ENCODE peak calls at places on chromosome 13, in eight cellular contexts. O is cardiac muscle cell, C is body of pancreas, F is neural progenitor cell, R is endothelial cell, W is glutamatergic neuron, J is Calu3, I is tibial nerve. D is an unnamed sample.

GRCh38 chr13:78376033-78376432 is 227.3 kb downstream of the POU4F1 start:
- DNase-seq in I (no peak), W (no peak), R (no peak), O (no peak), J (no peak), F (no peak), C (no peak), D (no peak)

GRCh38 chr13:44402902-44403719 is 29.5 kb downstream of the SERP2 start:
- DNase-seq in F (no peak), I (no peak), R (no peak), J (peak), O (no peak), C (peak), W (no peak), D (no peak)

GRCh38 chr13:51590966-51591627 is 6.8 kb downstream of the WDFY2 start:
- DNase-seq in C (peak), J (no peak), W (no peak), O (peak), R (no peak), I (no peak), F (no peak), D (no peak)

GRCh38 chr13:76222511-76222910 is 586.4 kb downstream of the LMO7 start:
- DNase-seq in C (no peak), I (no peak), W (no peak), J (no peak), F (no peak), O (no peak), R (no peak), D (no peak)

GRCh38 chr13:73596382-73596781 is 537.6 kb downstream of the KLF5 start:
- DNase-seq in I (no peak), O (no peak), J (no peak), C (no peak), F (no peak), W (no peak), R (no peak), D (no peak)

GRCh38 chr13:112955956-112956355 is 13.1 kb upstream of the MCF2L start:
- DNase-seq in R (no peak), J (no peak), I (no peak), W (no peak), O (no peak), C (no peak), F (no peak), D (no peak)

GRCh38 chr13:104984296-104984818 is 1551.1 kb downstream of the EFNB2 start:
- DNase-seq in J (no peak), F (no peak), R (no peak), O (peak), W (no peak), I (peak), C (no peak), D (no peak)

GRCh38 chr13:79621902-79622301 is 140.9 kb downstream of the NDFIP2 start:
- DNase-seq in J (no peak), R (no peak), W (no peak), F (no peak), O (no peak), C (no peak), I (no peak), D (no peak)

GRCh38 chr13:110912651-110913051 is 2.2 kb downstream of the ANKRD10 start:
- DNase-seq in C (no peak), J (no peak), I (no peak), F (peak), W (no peak), O (peak), R (no peak), D (no peak)

GRCh38 chr13:76879211-76879875 is 6.9 kb downstream of the KCTD12 start:
- DNase-seq in O (peak), F (no peak), R (no peak), W (no peak), C (peak), J (no peak), I (no peak), D (no peak)

GRCh38 chr13:71758823-71759222 is 108.2 kb downstream of the DACH1 start:
- DNase-seq in I (no peak), O (peak), F (no peak), R (no peak), J (no peak), W (no peak), C (no peak), D (no peak)

DNA sequence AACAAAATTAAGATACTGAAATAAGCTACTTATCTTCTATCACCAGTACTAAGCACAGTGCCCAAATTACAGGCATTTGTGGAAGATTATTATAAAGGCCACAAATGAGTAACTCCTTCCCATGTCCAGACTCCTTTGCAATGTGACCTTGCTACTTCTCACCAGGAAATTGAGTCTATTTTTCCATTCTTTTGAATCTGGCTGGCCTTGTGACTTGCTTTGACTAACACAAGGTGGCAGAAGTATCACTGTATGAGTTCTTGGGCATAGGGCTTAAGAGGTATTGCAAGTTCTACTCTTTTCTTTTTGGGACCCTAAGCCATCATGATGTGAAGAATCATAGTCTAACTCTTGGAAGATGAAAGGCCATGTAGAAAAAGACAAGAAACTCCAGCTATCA is 49.9 kb downstream of the UGGT2 start:
- DNase-seq in R (no peak), C (no peak), I (no peak), F (no peak), J (no peak), O (peak), W (no peak), D (no peak)
- TF ChIP-seq CTCF in R (no peak), C (no peak), I (no peak), F (no peak), J (no peak), O (peak), W (no peak), D (peak)

GRCh38 chr13:37769078-37769477 is 100.5 kb downstream of the TRPC4 start:
- DNase-seq in J (no peak), W (no peak), C (no peak), R (no peak), F (no peak), O (no peak), I (no peak), D (no peak)
- TF ChIP-seq CTCF in J (no peak), W (no peak), C (peak), R (no peak), F (peak), O (peak), I (peak), D (peak)

GRCh38 chr13:21504379-21504778 is 45.3 kb upstream of the ZDHHC20 start:
- DNase-seq in R (no peak), I (no peak), J (no peak), W (no peak), O (no peak), F (no peak), C (no peak), D (no peak)

GRCh38 chr13:21501709-21502108 is 42.6 kb upstream of the ZDHHC20 start:
- DNase-seq in C (no peak), F (peak), R (no peak), O (no peak), J (no peak), W (no peak), I (no peak), D (no peak)
- TF ChIP-seq CTCF in C (no peak), F (peak), R (no peak), O (no peak), J (no peak), W (peak), I (no peak), D (no peak)

DNA sequence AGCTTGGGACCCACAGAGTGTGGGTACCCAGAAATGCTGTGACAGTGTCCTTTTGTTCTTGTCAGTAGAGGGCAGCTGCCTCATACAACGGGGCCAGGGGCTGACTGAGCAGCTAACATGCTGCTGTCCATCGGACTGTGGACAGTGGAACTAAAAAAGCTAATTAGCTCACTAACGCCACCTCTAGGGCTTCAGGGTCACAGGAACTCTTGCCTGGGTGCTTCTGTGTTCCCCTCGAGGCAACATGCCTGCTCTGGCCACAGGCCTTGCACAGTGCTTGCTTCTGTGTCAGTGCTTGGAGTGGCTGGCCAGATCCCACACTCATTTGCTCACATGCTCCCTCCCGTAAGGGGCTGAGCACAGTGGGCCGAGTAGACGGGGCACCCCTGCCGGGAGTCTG is 377.0 kb downstream of the OLFM4 start:
- DNase-seq in R (no peak), C (no peak), F (peak), O (no peak), W (peak), J (no peak), I (no peak), D (peak)
- TF ChIP-seq CTCF in R (no peak), C (no peak), F (peak), O (no peak), W (no peak), J (no peak), I (no peak), D (peak)

DNA sequence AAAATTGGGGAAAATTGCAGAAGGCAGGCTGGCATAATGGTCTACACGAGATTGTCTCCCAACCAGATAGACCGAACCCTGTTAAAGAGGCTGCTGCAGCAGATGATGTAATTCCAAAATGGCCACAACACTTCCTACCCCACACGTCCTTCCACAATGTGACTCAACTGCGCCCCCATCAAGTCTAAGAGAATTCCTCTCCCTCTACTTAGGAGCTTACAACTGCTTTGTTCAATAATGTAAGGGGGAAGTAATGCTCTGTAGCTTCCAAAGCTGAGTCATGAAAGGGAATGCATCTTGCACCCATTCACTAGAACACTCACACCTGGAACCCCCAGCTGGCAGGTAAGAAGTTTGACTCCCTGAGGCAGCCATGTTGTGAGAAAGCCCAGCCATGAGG is 117.8 kb upstream of the IRS2 start:
- DNase-seq in J (no peak), O (no peak), I (no peak), C (no peak), F (peak), W (no peak), R (no peak), D (no peak)
- TF ChIP-seq CTCF in J (no peak), O (no peak), I (no peak), C (no peak), F (peak), W (no peak), R (no peak), D (no peak)

GRCh38 chr13:70723732-70724131 is 615.5 kb upstream of the KLHL1 start:
- DNase-seq in J (no peak), I (no peak), R (no peak), W (no peak), F (no peak), O (no peak), C (no peak), D (no peak)
- TF ChIP-seq CTCF in J (no peak), I (no peak), R (peak), W (no peak), F (peak), O (no peak), C (no peak), D (peak)

GRCh38 chr13:33018886-33019285 is 2.7 kb downstream of the KL start:
- DNase-seq in C (no peak), O (no peak), F (no peak), R (no peak), W (no peak), I (no peak), J (no peak), D (no peak)

GRCh38 chr13:33015275-33015674 is 948 bp upstream of the KL start:
- DNase-seq in W (no peak), I (no peak), F (no peak), O (no peak), C (no peak), R (peak), J (no peak), D (no peak)

GRCh38 chr13:33016414-33017409 is at the start of gene KL:
- DNase-seq in W (peak), J (peak), R (peak), I (peak), F (peak), C (no peak), O (peak), D (peak)

GRCh38 chr13:33015791-33016323 is 366 bp upstream of the KL start:
- DNase-seq in C (no peak), J (peak), F (peak), O (no peak), R (peak), I (no peak), W (peak), D (no peak)

DNA sequence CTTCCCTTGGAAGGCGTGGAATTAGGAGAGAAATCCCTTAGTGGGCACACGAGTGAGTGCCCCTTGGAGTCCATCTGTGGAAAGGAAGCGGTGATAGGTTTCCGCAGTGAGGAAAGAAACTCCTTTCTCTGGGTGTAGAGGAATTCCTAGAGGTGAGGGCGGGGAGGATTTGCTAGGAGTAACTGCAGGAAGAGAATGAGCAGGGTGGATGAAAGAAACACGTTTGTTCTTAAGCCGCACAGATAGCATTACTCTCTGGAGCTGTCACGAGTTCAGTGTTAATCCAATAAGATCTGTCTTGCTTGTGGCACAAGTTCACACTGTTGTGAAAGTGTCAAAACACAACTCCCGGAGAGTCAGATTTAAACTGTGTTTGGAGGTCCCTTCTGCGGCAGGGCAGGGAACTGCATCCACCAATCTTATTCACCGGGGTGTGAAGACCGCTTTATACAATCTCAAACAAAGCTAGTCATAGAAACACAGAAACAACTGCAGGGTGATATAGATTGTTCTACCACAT is 1.2 kb downstream of the KL start:
- DNase-seq in J (peak), R (peak), I (peak), C (no peak), W (no peak), F (peak), O (peak), D (no peak)
- TF ChIP-seq CTCF in J (no peak), R (peak), I (peak), C (no peak), W (peak), F (peak), O (peak), D (peak)

GRCh38 chr13:30857636-30858035 is 48.4 kb upstream of the MEDAG start:
- DNase-seq in O (no peak), J (no peak), R (no peak), W (no peak), I (no peak), F (no peak), C (no peak), D (no peak)

GRCh38 chr13:30856004-30856790 is 49.9 kb upstream of the MEDAG start:
- DNase-seq in F (no peak), I (no peak), J (no peak), R (no peak), O (no peak), C (no peak), W (no peak), D (no peak)

GRCh38 chr13:30855569-30855968 is 50.5 kb upstream of the MEDAG start:
- DNase-seq in O (no peak), C (no peak), I (no peak), F (no peak), J (no peak), W (no peak), R (no peak), D (no peak)

GRCh38 chr13:30859326-30859725 is 46.7 kb upstream of the MEDAG start:
- DNase-seq in R (no peak), C (no peak), J (no peak), W (no peak), I (no peak), O (no peak), F (peak), D (no peak)

DNA sequence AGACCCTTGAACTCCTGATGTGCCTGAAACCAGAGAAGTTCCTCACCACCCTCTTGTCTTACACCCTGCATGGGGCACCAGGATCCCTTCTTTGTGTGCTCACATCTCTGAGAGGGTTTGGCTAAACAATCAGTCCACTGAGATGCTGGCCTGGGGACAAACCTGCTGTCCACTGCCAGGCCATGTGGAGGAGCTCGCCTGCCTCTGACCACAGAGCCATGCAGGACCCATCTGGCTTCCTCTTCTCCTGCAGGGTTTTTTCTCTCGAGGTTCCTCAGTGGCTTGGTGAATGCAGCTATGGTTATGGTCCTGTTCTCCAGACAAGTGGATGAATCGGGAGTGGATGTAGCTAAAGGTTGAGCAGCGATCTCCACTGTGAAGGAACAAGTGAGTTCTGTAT is 49.1 kb upstream of the MEDAG start:
- DNase-seq in R (no peak), J (no peak), I (no peak), C (no peak), F (no peak), O (no peak), W (no peak), D (no peak)
- TF ChIP-seq CTCF in R (no peak), J (no peak), I (no peak), C (no peak), F (no peak), O (no peak), W (no peak), D (no peak)

D was measured in progenitor cell of endocrine pancreas.